ENCODE peak calls at places on chromosomes 11 and 22, in four cellular contexts. H is brain microvascular endothelial cell, B is heart left ventricle, Y is HFF-Myc. W is an unnamed sample.

GRCh38 chr11:130609121-130610035 is 160.9 kb downstream of the ADAMTS15 start:
- DNase-seq in H (peak; percentile 39), B (peak; percentile 91), Y (no peak), W (no peak)

GRCh38 chr22:46300491-46300890 is 3.8 kb downstream of the GTSE1 start:
- DNase-seq in H (no peak), B (no peak), Y (no peak), W (no peak)

GRCh38 chr11:10029386-10030121 is 264.5 kb downstream of the SBF2 start:
- DNase-seq in H (no peak), B (no peak), Y (no peak), W (no peak)

GRCh38 chr11:9208726-9209501 is 56.2 kb downstream of the DENND5A start:
- DNase-seq in H (no peak), B (no peak), Y (no peak), W (no peak)

GRCh38 chr22:43592470-43592869 is 180.7 kb downstream of the MPPED1 start:
- DNase-seq in H (no peak), B (no peak), Y (no peak), W (no peak)

GRCh38 chr22:50262460-50262911 is 1.0 kb upstream of the MAPK12 start:
- DNase-seq in H (no peak), B (no peak), Y (no peak), W (no peak)

GRCh38 chr22:23781533-23781932 is 5.2 kb upstream of the SMARCB1 start:
- DNase-seq in H (peak; percentile 32), B (no peak), Y (no peak), W (no peak)

GRCh38 chr11:104881117-104881794 is 17.0 kb downstream of the CASP12 start:
- DNase-seq in H (no peak), B (no peak), Y (no peak), W (no peak)

GRCh38 chr22:44249376-44250147 is 63.2 kb downstream of the SHISAL1 start:
- DNase-seq in H (no peak), B (no peak), Y (no peak), W (no peak)

GRCh38 chr22:40215266-40215665 is 37.5 kb downstream of the TNRC6B start:
- DNase-seq in H (no peak), B (peak; percentile 61), Y (no peak), W (no peak)

GRCh38 chr11:114956565-114956964 is 278.2 kb downstream of the NXPE2 start:
- DNase-seq in H (no peak), B (no peak), Y (no peak), W (no peak)

GRCh38 chr11:114953039-114953438 is 274.7 kb downstream of the NXPE2 start:
- DNase-seq in H (no peak), B (no peak), Y (no peak), W (no peak)
- TF ChIP-seq CTCF in H (no peak), B (peak; percentile 31), Y (no peak), W (peak; percentile 38)

GRCh38 chr22:19724927-19725661 is 1.8 kb downstream of the GP1BB start:
- DNase-seq in H (no peak), B (no peak), Y (no peak), W (no peak)

GRCh38 chr22:19722175-19722914 is 994 bp upstream of the GP1BB start:
- DNase-seq in H (no peak), B (peak; percentile 76), Y (no peak), W (no peak)

GRCh38 chr22:19722915-19723164 is 499 bp upstream of the GP1BB start:
- DNase-seq in H (no peak), B (no peak), Y (no peak), W (no peak)

GRCh38 chr22:19723165-19723989 is at the start of gene GP1BB:
- DNase-seq in H (peak; percentile 20), B (peak; percentile 85), Y (no peak), W (no peak)

GRCh38 chr22:19723990-19724827 is 870 bp downstream of the GP1BB start:
- DNase-seq in H (no peak), B (peak; percentile 55), Y (no peak), W (no peak)
- TF ChIP-seq CTCF in H (no peak), B (no peak), Y (no peak), W (no peak)

GRCh38 chr11:29334781-29335140 is 682.1 kb downstream of the KCNA4 start:
- DNase-seq in H (no peak), B (no peak), Y (no peak), W (no peak)

GRCh38 chr11:29328961-29329441 is 687.8 kb downstream of the KCNA4 start:
- DNase-seq in H (peak; percentile 84), B (no peak), Y (peak; percentile 43), W (no peak)

GRCh38 chr11:29336727-29337212 is 680.1 kb downstream of the KCNA4 start:
- DNase-seq in H (no peak), B (no peak), Y (no peak), W (no peak)

DNA sequence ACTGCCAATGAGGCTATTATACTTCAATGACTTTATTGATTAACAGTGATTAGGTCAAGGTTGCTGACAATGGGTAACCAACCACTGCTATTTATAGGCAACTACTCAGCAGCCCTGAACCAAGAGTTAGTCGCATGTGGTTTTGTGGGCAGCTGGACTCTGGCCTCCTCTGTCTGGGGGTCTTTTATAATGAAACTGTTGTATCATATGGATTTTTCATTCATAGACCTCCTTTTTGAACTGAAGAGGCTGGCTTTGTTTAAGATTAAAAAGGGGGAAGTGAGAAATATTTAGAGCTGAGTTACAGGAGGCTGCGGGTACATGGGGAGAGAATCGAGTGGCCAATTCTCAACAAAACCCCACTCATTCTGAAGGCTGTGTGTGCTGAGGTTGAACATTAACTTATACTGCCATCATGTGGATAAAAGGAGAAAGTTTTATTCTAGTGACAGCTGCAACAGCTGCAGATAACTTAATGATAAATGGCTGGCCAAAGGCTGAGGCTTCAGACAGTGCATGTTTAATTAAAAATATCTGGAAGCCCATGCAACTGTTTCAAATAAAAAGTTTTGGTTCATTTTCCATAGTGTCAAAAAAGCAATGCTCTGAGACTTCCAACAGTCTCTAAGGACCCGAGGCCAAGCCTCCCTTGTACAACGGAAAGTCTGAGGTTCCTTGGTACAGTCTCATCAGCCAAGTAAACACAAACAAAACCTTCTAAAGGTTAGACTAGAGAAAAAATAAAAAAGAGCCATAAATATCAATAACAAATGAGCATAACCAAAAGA is 682.6 kb downstream of the KCNA4 start:
- DNase-seq in H (peak; percentile 65), B (no peak), Y (peak; percentile 26), W (peak; percentile 21)
- TF ChIP-seq CTCF in H (peak; percentile 46), B (peak; percentile 38), Y (peak; percentile 36), W (peak; percentile 73)

GRCh38 chr11:76880314-76880713 is 19.6 kb downstream of the ACER3 start:
- DNase-seq in H (peak; percentile 31), B (no peak), Y (no peak), W (no peak)
- TF ChIP-seq CTCF in H (peak; percentile 58), B (no peak), Y (no peak), W (no peak)

GRCh38 chr11:11400635-11401232 is 47.7 kb upstream of the CSNK2A3 start:
- DNase-seq in H (no peak), B (no peak), Y (no peak), W (no peak)
- TF ChIP-seq CTCF in H (peak; percentile 58), B (no peak), Y (peak; percentile 38), W (no peak)

GRCh38 chr11:122101625-122102291 is 14.3 kb downstream of the BLID start:
- DNase-seq in H (peak; percentile 74), B (peak; percentile 66), Y (no peak), W (no peak)
- TF ChIP-seq CTCF in H (peak; percentile 69), B (peak; percentile 77), Y (peak; percentile 62), W (peak; percentile 25)

GRCh38 chr22:26174280-26174679 is 5.0 kb downstream of the SEZ6L start:
- DNase-seq in H (no peak), B (no peak), Y (no peak), W (no peak)
- TF ChIP-seq CTCF in H (peak; percentile 18), B (no peak), Y (peak; percentile 12), W (peak; percentile 25)

DNA sequence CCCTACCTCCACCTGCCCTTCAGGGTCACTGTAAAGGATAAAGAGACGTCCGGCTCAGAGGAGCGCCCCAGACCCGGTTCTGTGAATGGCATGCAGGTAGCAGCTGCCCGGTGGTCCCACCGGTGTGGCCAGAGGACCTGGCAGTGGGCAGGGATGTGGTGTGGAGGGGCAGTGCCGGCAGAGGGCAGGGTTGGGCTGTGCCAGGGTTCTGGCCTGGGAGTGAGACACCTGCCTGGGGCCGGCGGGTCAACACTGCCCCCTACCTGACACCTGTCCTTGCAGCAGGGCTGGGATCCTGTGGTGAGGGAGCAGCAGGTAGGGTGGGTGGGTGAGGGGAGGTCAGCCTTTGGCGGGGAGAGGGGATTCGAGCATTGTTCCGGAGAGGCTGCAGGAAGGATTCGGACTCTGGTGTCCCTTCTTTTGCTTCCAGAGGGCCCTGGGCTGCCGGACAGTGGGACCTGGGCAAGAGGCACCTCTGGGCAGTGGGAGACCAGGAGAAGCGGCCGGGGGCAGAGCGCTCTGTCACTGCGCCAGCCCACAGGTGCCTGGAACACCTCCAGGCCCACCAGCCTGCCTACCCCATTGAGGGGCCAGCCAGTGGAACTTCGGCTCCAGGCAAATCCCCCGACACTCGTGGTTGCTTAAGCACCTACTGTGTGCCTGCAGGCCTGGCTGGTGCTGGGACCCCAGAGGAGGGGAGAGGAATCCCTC is 1.6 kb upstream of the PHLDA2 start:
- DNase-seq in H (peak; percentile 24), B (peak; percentile 58), Y (no peak), W (no peak)
- TF ChIP-seq CTCF in H (peak; percentile 72), B (peak; percentile 62), Y (peak; percentile 60), W (peak; percentile 26)

GRCh38 chr11:36431429-36432092 is 78.5 kb downstream of the TRAF6 start:
- DNase-seq in H (peak; percentile 98), B (peak; percentile 73), Y (peak; percentile 61), W (no peak)
- TF ChIP-seq CTCF in H (peak; percentile 56), B (no peak), Y (peak; percentile 18), W (no peak)

W was measured in D721Med.